ENCODE peak calls at places on chromosomes 3 and 15, in nine cellular contexts. One of them, this sample, is unnamed.
A peak's percentile ranks its signal among the peaks of the same experiment; 100 is the strongest.

GRCh38 chr15:52912172-52912571 is 122.0 kb upstream of the ONECUT1 start:
- DNase-seq in OCI-LY7: no peak
- DNase-seq in SK-N-SH: no peak
- DNase-seq in GM23338: peak; percentile 78
- DNase-seq in neural progenitor cell: peak; percentile 35
- DNase-seq in PC-3: peak; percentile 2
- DNase-seq in hepatocyte: no peak
- DNase-seq in MM.1S: no peak
- DNase-seq in HCT116: no peak
- DNase-seq in this sample: no peak

GRCh38 chr3:102141096-102141912 is 292.0 kb downstream of the NFKBIZ start:
- DNase-seq in HCT116: no peak
- DNase-seq in GM23338: no peak
- DNase-seq in MM.1S: no peak
- DNase-seq in OCI-LY7: no peak
- DNase-seq in neural progenitor cell: no peak
- DNase-seq in SK-N-SH: no peak
- DNase-seq in PC-3: peak; percentile 48
- DNase-seq in hepatocyte: no peak
- DNase-seq in this sample: no peak

GRCh38 chr15:85620321-85621044 is 174.2 kb downstream of the KLHL25 start:
- DNase-seq in GM23338: no peak
- DNase-seq in hepatocyte: no peak
- DNase-seq in PC-3: no peak
- DNase-seq in MM.1S: no peak
- DNase-seq in OCI-LY7: no peak
- DNase-seq in HCT116: no peak
- DNase-seq in neural progenitor cell: no peak
- DNase-seq in SK-N-SH: no peak
- DNase-seq in this sample: peak; percentile 91

GRCh38 chr3:156448300-156448699 is 106.6 kb downstream of the SSR3 start:
- DNase-seq in PC-3: peak; percentile 65
- DNase-seq in OCI-LY7: peak; percentile 36
- DNase-seq in hepatocyte: peak; percentile 21
- DNase-seq in SK-N-SH: no peak
- DNase-seq in neural progenitor cell: peak; percentile 57
- DNase-seq in GM23338: peak; percentile 81
- DNase-seq in HCT116: peak; percentile 46
- DNase-seq in MM.1S: peak; percentile 67
- DNase-seq in this sample: peak; percentile 60

GRCh38 chr3:127487196-127487595 is 103.3 kb downstream of the TPRA1 start:
- DNase-seq in HCT116: no peak
- DNase-seq in hepatocyte: no peak
- DNase-seq in PC-3: no peak
- DNase-seq in SK-N-SH: no peak
- DNase-seq in OCI-LY7: no peak
- DNase-seq in MM.1S: no peak
- DNase-seq in neural progenitor cell: no peak
- DNase-seq in GM23338: no peak
- DNase-seq in this sample: no peak

GRCh38 chr15:66095871-66096710 is 157.5 kb downstream of the MEGF11 start:
- DNase-seq in SK-N-SH: no peak
- DNase-seq in GM23338: no peak
- DNase-seq in MM.1S: no peak
- DNase-seq in hepatocyte: no peak
- DNase-seq in PC-3: no peak
- DNase-seq in neural progenitor cell: no peak
- DNase-seq in OCI-LY7: no peak
- DNase-seq in HCT116: no peak
- DNase-seq in this sample: no peak

GRCh38 chr3:134378384-134378783 is 4.1 kb upstream of the AMOTL2 start:
- DNase-seq in SK-N-SH: peak; percentile 64
- DNase-seq in neural progenitor cell: peak; percentile 72
- DNase-seq in GM23338: peak; percentile 89
- DNase-seq in HCT116: peak; percentile 47
- DNase-seq in MM.1S: no peak
- DNase-seq in PC-3: peak; percentile 35
- DNase-seq in hepatocyte: peak; percentile 64
- DNase-seq in OCI-LY7: peak; percentile 10
- DNase-seq in this sample: no peak

GRCh38 chr15:85685366-85685765 is 109.4 kb downstream of the KLHL25 start:
- DNase-seq in OCI-LY7: no peak
- DNase-seq in hepatocyte: no peak
- DNase-seq in MM.1S: no peak
- DNase-seq in neural progenitor cell: no peak
- DNase-seq in SK-N-SH: no peak
- DNase-seq in PC-3: no peak
- DNase-seq in GM23338: no peak
- DNase-seq in HCT116: no peak
- DNase-seq in this sample: no peak

GRCh38 chr3:11273945-11274344 is 1.7 kb downstream of the ATG7 start:
- DNase-seq in HCT116: no peak
- DNase-seq in GM23338: no peak
- DNase-seq in SK-N-SH: no peak
- DNase-seq in MM.1S: no peak
- DNase-seq in OCI-LY7: no peak
- DNase-seq in hepatocyte: no peak
- DNase-seq in neural progenitor cell: no peak
- DNase-seq in PC-3: peak; percentile 78
- DNase-seq in this sample: no peak

GRCh38 chr15:98937413-98938104 is 70.0 kb downstream of the PGPEP1L start:
- DNase-seq in GM23338: no peak
- DNase-seq in HCT116: no peak
- DNase-seq in neural progenitor cell: no peak
- DNase-seq in hepatocyte: no peak
- DNase-seq in OCI-LY7: no peak
- DNase-seq in SK-N-SH: no peak
- DNase-seq in PC-3: no peak
- DNase-seq in MM.1S: no peak
- DNase-seq in this sample: no peak

GRCh38 chr3:155712008-155712407 is 32.9 kb downstream of the PLCH1 start:
- DNase-seq in GM23338: no peak
- DNase-seq in SK-N-SH: no peak
- DNase-seq in HCT116: no peak
- DNase-seq in PC-3: no peak
- DNase-seq in OCI-LY7: no peak
- DNase-seq in neural progenitor cell: no peak
- DNase-seq in MM.1S: no peak
- DNase-seq in hepatocyte: no peak
- DNase-seq in this sample: peak; percentile 46

GRCh38 chr3:99678023-99678422 is 39.6 kb downstream of the COL8A1 start:
- DNase-seq in MM.1S: no peak
- DNase-seq in neural progenitor cell: no peak
- DNase-seq in hepatocyte: no peak
- DNase-seq in GM23338: no peak
- DNase-seq in OCI-LY7: no peak
- DNase-seq in HCT116: no peak
- DNase-seq in PC-3: peak; percentile 74
- DNase-seq in SK-N-SH: no peak
- DNase-seq in this sample: peak; percentile 93

GRCh38 chr3:47291158-47291753 is 8.5 kb downstream of the KLHL18 start:
- DNase-seq in OCI-LY7: no peak
- DNase-seq in neural progenitor cell: no peak
- DNase-seq in GM23338: no peak
- DNase-seq in PC-3: no peak
- DNase-seq in MM.1S: no peak
- DNase-seq in hepatocyte: no peak
- DNase-seq in HCT116: no peak
- DNase-seq in SK-N-SH: no peak
- DNase-seq in this sample: no peak

GRCh38 chr15:80969316-80969715 is 20.3 kb downstream of the MESD start:
- DNase-seq in hepatocyte: no peak
- DNase-seq in PC-3: no peak
- DNase-seq in HCT116: no peak
- DNase-seq in neural progenitor cell: no peak
- DNase-seq in MM.1S: no peak
- DNase-seq in SK-N-SH: no peak
- DNase-seq in GM23338: no peak
- DNase-seq in OCI-LY7: no peak
- DNase-seq in this sample: no peak

DNA sequence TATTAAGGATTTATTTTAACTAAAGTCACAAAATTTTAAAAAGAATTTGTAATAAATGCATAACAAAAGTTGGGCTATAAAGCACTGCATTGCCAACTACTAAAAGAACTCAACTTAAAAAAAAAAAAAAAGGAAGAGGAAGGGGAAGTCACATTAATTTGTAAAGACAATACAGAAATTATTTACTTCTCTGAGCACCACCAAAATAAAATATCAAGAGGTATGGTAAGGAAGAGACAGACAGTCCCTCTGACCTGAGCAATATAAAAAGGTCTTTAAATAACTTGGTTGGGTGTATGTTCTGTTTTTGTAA is 83.5 kb downstream of the UACA start:
- DNase-seq in OCI-LY7: no peak
- DNase-seq in hepatocyte: no peak
- DNase-seq in MM.1S: no peak
- DNase-seq in neural progenitor cell: no peak
- DNase-seq in GM23338: no peak
- DNase-seq in PC-3: no peak
- DNase-seq in SK-N-SH: no peak
- DNase-seq in HCT116: no peak
- DNase-seq in this sample: no peak
- TF ChIP-seq EZH2phosphoT487 in OCI-LY7: no peak
- TF ChIP-seq EZH2phosphoT487 in hepatocyte: no peak
- TF ChIP-seq EZH2phosphoT487 in MM.1S: no peak
- TF ChIP-seq EZH2phosphoT487 in neural progenitor cell: no peak
- TF ChIP-seq EZH2phosphoT487 in GM23338: no peak
- TF ChIP-seq EZH2phosphoT487 in PC-3: no peak
- TF ChIP-seq EZH2phosphoT487 in SK-N-SH: no peak
- TF ChIP-seq EZH2phosphoT487 in HCT116: no peak
- TF ChIP-seq EZH2phosphoT487 in this sample: no peak

GRCh38 chr3:5663604-5664003 is 476.1 kb downstream of the EDEM1 start:
- DNase-seq in hepatocyte: no peak
- DNase-seq in neural progenitor cell: no peak
- DNase-seq in MM.1S: no peak
- DNase-seq in PC-3: no peak
- DNase-seq in GM23338: no peak
- DNase-seq in OCI-LY7: no peak
- DNase-seq in SK-N-SH: no peak
- DNase-seq in HCT116: no peak
- DNase-seq in this sample: no peak
- H3K4me3 ChIP-seq in hepatocyte: no peak overlapping the region
- H3K4me3 ChIP-seq in neural progenitor cell: no peak overlapping the region
- H3K4me3 ChIP-seq in MM.1S: no peak overlapping the region
- H3K4me3 ChIP-seq in PC-3: no peak overlapping the region
- H3K4me3 ChIP-seq in GM23338: no peak overlapping the region
- H3K4me3 ChIP-seq in OCI-LY7: no peak overlapping the region
- H3K4me3 ChIP-seq in SK-N-SH: no peak overlapping the region
- H3K4me3 ChIP-seq in HCT116: no peak overlapping the region
- H3K4me3 ChIP-seq in this sample: no peak overlapping the region

DNA sequence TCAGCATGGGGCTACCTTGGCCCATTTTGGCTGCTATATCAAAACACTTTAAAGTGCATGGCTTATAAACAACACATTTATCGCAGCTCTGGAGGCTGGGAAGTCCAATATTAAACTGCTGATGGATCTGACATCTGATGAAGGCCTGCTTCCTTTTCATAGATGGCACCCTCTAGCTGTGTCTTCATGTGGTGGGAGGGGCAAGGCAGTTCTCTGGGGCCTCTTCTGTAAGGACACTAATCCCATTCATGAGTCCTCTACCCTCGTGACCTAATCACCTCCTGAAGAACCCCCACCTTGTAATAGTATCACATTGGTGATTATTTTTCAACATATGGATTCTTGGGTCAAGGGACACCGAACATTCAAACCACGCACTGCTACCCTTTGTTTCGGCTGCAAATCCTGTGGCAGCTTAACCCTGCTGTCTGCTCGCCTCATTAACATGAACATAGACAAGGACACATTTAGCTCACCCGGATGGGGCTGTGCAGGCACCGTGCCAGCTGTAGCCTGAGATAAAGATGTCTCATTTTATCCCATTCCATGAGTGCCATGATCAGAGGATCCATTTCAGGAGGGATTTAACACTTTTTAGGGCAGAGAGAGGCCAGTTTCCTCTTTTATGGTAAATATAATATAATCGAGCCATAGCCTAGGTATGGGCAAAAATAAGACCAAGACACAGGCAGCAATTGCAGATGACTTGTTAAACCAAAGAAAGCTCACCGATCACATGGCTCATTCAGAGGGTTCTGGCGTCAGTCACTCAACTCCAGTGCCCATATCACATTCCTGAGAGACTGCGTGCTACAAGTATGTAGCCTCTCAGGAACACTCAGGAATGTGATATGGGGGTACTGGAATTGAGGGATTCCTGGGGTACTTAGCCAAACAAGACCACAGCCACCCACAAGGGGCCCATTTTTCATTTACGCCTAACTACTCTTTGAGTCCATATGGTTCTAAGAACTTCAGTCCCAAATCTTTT is 251.1 kb upstream of the ST8SIA2 start:
- DNase-seq in MM.1S: no peak
- DNase-seq in OCI-LY7: no peak
- DNase-seq in SK-N-SH: no peak
- DNase-seq in neural progenitor cell: no peak
- DNase-seq in PC-3: no peak
- DNase-seq in HCT116: no peak
- DNase-seq in hepatocyte: no peak
- DNase-seq in GM23338: no peak
- DNase-seq in this sample: no peak
- TF ChIP-seq EZH2phosphoT487 in MM.1S: no peak
- TF ChIP-seq EZH2phosphoT487 in OCI-LY7: no peak
- TF ChIP-seq EZH2phosphoT487 in SK-N-SH: no peak
- TF ChIP-seq EZH2phosphoT487 in neural progenitor cell: no peak
- TF ChIP-seq EZH2phosphoT487 in PC-3: no peak
- TF ChIP-seq EZH2phosphoT487 in HCT116: no peak
- TF ChIP-seq EZH2phosphoT487 in hepatocyte: no peak
- TF ChIP-seq EZH2phosphoT487 in GM23338: no peak
- TF ChIP-seq EZH2phosphoT487 in this sample: no peak

GRCh38 chr3:8769088-8769822 is at the start of gene OXTR:
- DNase-seq in SK-N-SH: peak; percentile 96
- DNase-seq in OCI-LY7: peak; percentile 54
- DNase-seq in PC-3: peak; percentile 90
- DNase-seq in hepatocyte: peak; percentile 85
- DNase-seq in neural progenitor cell: peak; percentile 92
- DNase-seq in GM23338: peak; percentile 92
- DNase-seq in MM.1S: peak; percentile 65
- DNase-seq in HCT116: no peak
- DNase-seq in this sample: peak; percentile 90
- H3K4me3 ChIP-seq in SK-N-SH: peak within 1 kb of the TSS; percentile 49
- H3K4me3 ChIP-seq in OCI-LY7: peak within 1 kb of the TSS; percentile 15
- H3K4me3 ChIP-seq in PC-3: peak within 1 kb of the TSS; percentile 82
- H3K4me3 ChIP-seq in hepatocyte: peak within 1 kb of the TSS; percentile 25
- H3K4me3 ChIP-seq in neural progenitor cell: peak within 1 kb of the TSS; percentile 42
- H3K4me3 ChIP-seq in GM23338: peak within 1 kb of the TSS; percentile 62
- H3K4me3 ChIP-seq in MM.1S: peak within 1 kb of the TSS; percentile 59
- H3K4me3 ChIP-seq in HCT116: no peak within 1 kb of the TSS
- H3K4me3 ChIP-seq in this sample: peak within 1 kb of the TSS; percentile 83

DNA sequence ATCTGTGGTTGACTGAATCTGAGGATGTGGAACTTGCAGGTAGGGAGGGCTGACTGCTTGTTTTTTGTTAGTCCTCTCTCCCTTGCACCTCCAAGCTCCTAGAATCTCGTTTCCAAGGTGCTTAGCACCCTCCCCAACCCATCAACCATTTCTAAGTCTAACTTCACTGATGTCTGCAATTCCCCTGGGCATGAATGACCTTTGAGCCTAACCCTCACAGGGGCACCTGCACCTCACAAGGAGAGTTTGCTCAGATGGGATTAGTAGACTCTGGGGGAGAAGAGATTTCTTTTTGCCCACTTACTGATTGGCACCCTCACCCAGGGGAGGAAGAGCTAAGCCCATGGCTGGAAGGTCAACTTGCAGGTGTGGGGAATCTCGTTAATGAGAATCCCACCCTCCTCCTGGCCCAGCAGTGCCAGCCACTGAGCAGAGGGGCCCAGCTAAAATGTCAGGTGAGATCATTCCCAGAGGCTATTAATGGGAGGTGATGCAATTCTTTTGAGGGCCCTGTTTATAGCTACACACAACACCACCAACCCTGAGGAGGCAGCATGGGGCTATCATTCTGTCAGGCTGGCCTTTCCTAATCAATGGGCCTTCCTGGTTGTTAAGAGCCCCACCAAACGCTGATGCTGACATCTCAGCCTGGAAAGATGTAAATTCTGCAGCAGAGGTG is 81.6 kb upstream of the HERC1 start:
- DNase-seq in GM23338: no peak
- DNase-seq in HCT116: no peak
- DNase-seq in hepatocyte: peak; percentile 40
- DNase-seq in PC-3: no peak
- DNase-seq in MM.1S: no peak
- DNase-seq in OCI-LY7: no peak
- DNase-seq in SK-N-SH: no peak
- DNase-seq in neural progenitor cell: no peak
- DNase-seq in this sample: no peak
- TF ChIP-seq EZH2phosphoT487 in GM23338: no peak
- TF ChIP-seq EZH2phosphoT487 in HCT116: no peak
- TF ChIP-seq EZH2phosphoT487 in hepatocyte: no peak
- TF ChIP-seq EZH2phosphoT487 in PC-3: no peak
- TF ChIP-seq EZH2phosphoT487 in MM.1S: no peak
- TF ChIP-seq EZH2phosphoT487 in OCI-LY7: no peak
- TF ChIP-seq EZH2phosphoT487 in SK-N-SH: no peak
- TF ChIP-seq EZH2phosphoT487 in neural progenitor cell: no peak
- TF ChIP-seq EZH2phosphoT487 in this sample: no peak

This sample was measured in GM23248.